ENCODE peak calls at places on chromosomes 1 and 21, in five cellular contexts. One of them, this sample, is unnamed.
A peak's percentile ranks its signal among the peaks of the same experiment; 100 is the strongest.

GRCh38 chr1:88302843-88303486 is 381.1 kb upstream of the PKN2 start:
- DNase-seq in T follicular helper cell: no peak
- DNase-seq in NB4: peak; percentile 16
- DNase-seq in B cell: no peak
- DNase-seq in endothelial cell: peak; percentile 20
- DNase-seq in this sample: peak; percentile 39

GRCh38 chr1:221832151-221832550 is 90.3 kb upstream of the DUSP10 start:
- DNase-seq in NB4: no peak
- DNase-seq in T follicular helper cell: no peak
- DNase-seq in B cell: no peak
- DNase-seq in endothelial cell: no peak
- DNase-seq in this sample: no peak

GRCh38 chr21:25607812-25608737 is 794 bp upstream of the MRPL39 start:
- DNase-seq in endothelial cell: peak; percentile 72
- DNase-seq in T follicular helper cell: peak; percentile 68
- DNase-seq in NB4: peak; percentile 83
- DNase-seq in B cell: peak; percentile 86
- DNase-seq in this sample: peak; percentile 88

GRCh38 chr1:56719171-56719570 is 74.1 kb downstream of the PRKAA2 start:
- DNase-seq in NB4: no peak
- DNase-seq in B cell: no peak
- DNase-seq in T follicular helper cell: no peak
- DNase-seq in endothelial cell: no peak
- DNase-seq in this sample: no peak

GRCh38 chr1:152034654-152035405 is 2.0 kb downstream of the S100A11 start:
- DNase-seq in T follicular helper cell: peak; percentile 50
- DNase-seq in B cell: peak; percentile 47
- DNase-seq in NB4: peak; percentile 77
- DNase-seq in endothelial cell: peak; percentile 70
- DNase-seq in this sample: peak; percentile 60

GRCh38 chr21:28568692-28569091 is 424.0 kb downstream of the LTN1 start:
- DNase-seq in T follicular helper cell: no peak
- DNase-seq in B cell: no peak
- DNase-seq in NB4: no peak
- DNase-seq in endothelial cell: no peak
- DNase-seq in this sample: no peak

GRCh38 chr1:39266269-39266668 is 61.8 kb downstream of the MACF1 start:
- DNase-seq in T follicular helper cell: no peak
- DNase-seq in NB4: peak; percentile 24
- DNase-seq in endothelial cell: no peak
- DNase-seq in B cell: no peak
- DNase-seq in this sample: peak; percentile 33

GRCh38 chr21:37916795-37917142 is 512 bp upstream of the KCNJ6 start:
- DNase-seq in NB4: no peak
- DNase-seq in T follicular helper cell: no peak
- DNase-seq in B cell: no peak
- DNase-seq in endothelial cell: peak; percentile 90
- DNase-seq in this sample: peak; percentile 21

GRCh38 chr1:202888204-202888506 is 794 bp downstream of the RABIF start:
- DNase-seq in T follicular helper cell: no peak
- DNase-seq in B cell: no peak
- DNase-seq in endothelial cell: no peak
- DNase-seq in NB4: no peak
- DNase-seq in this sample: no peak

GRCh38 chr1:38084700-38085099 is 38.1 kb upstream of the POU3F1 start:
- DNase-seq in NB4: no peak
- DNase-seq in T follicular helper cell: no peak
- DNase-seq in endothelial cell: no peak
- DNase-seq in B cell: no peak
- DNase-seq in this sample: no peak

GRCh38 chr1:78651247-78651646 is 1.6 kb downstream of the IFI44 start:
- DNase-seq in NB4: peak; percentile 2
- DNase-seq in B cell: no peak
- DNase-seq in endothelial cell: no peak
- DNase-seq in T follicular helper cell: no peak
- DNase-seq in this sample: no peak

GRCh38 chr1:93701619-93702018 is 20.0 kb upstream of the BCAR3 start:
- DNase-seq in NB4: no peak
- DNase-seq in B cell: no peak
- DNase-seq in T follicular helper cell: no peak
- DNase-seq in endothelial cell: no peak
- DNase-seq in this sample: no peak

GRCh38 chr1:153032677-153033308 is 1.8 kb downstream of the SPRR1B start:
- DNase-seq in T follicular helper cell: no peak
- DNase-seq in endothelial cell: peak; percentile 18
- DNase-seq in NB4: peak; percentile 52
- DNase-seq in B cell: no peak
- DNase-seq in this sample: peak; percentile 28

GRCh38 chr1:40973912-40974311 is 5.6 kb upstream of the CTPS1 start:
- DNase-seq in T follicular helper cell: no peak
- DNase-seq in NB4: no peak
- DNase-seq in B cell: no peak
- DNase-seq in endothelial cell: no peak
- DNase-seq in this sample: no peak

GRCh38 chr1:14913475-14914155 is 239.9 kb upstream of the TMEM51 start:
- DNase-seq in T follicular helper cell: no peak
- DNase-seq in B cell: no peak
- DNase-seq in endothelial cell: no peak
- DNase-seq in NB4: peak; percentile 9
- DNase-seq in this sample: no peak

GRCh38 chr1:213783273-213783672 is 204.5 kb upstream of the PROX1 start:
- DNase-seq in T follicular helper cell: no peak
- DNase-seq in endothelial cell: no peak
- DNase-seq in NB4: no peak
- DNase-seq in B cell: no peak
- DNase-seq in this sample: no peak

GRCh38 chr1:108601708-108602410 is 42.0 kb downstream of the EEIG2 start:
- DNase-seq in endothelial cell: no peak
- DNase-seq in T follicular helper cell: no peak
- DNase-seq in B cell: no peak
- DNase-seq in NB4: no peak
- DNase-seq in this sample: no peak

GRCh38 chr1:170864238-170864637 is 71.1 kb upstream of the MROH9 start:
- DNase-seq in B cell: no peak
- DNase-seq in T follicular helper cell: no peak
- DNase-seq in NB4: no peak
- DNase-seq in endothelial cell: no peak
- DNase-seq in this sample: peak; percentile 56

GRCh38 chr1:179785025-179785424 is 41.9 kb downstream of the FAM163A start:
- DNase-seq in NB4: no peak
- DNase-seq in T follicular helper cell: no peak
- DNase-seq in B cell: no peak
- DNase-seq in endothelial cell: no peak
- DNase-seq in this sample: no peak

GRCh38 chr1:3352952-3353331 is 101.5 kb upstream of the ARHGEF16 start:
- DNase-seq in endothelial cell: no peak
- DNase-seq in B cell: no peak
- DNase-seq in NB4: peak; percentile 54
- DNase-seq in T follicular helper cell: no peak
- DNase-seq in this sample: peak; percentile 85

GRCh38 chr1:159974350-159974965 is 20.4 kb upstream of the SLAMF9 start:
- DNase-seq in T follicular helper cell: no peak
- DNase-seq in NB4: no peak
- DNase-seq in B cell: no peak
- DNase-seq in endothelial cell: no peak
- DNase-seq in this sample: no peak

GRCh38 chr1:39395357-39395831 is 96.0 kb upstream of the BMP8A start:
- DNase-seq in B cell: no peak
- DNase-seq in NB4: peak; percentile 30
- DNase-seq in endothelial cell: no peak
- DNase-seq in T follicular helper cell: no peak
- DNase-seq in this sample: no peak

GRCh38 chr1:23718482-23718881 is 24.8 kb upstream of the ELOA start:
- DNase-seq in endothelial cell: peak; percentile 68
- DNase-seq in NB4: no peak
- DNase-seq in B cell: no peak
- DNase-seq in T follicular helper cell: no peak
- DNase-seq in this sample: no peak

GRCh38 chr1:231896806-231897205 is 270.2 kb downstream of the DISC1 start:
- DNase-seq in T follicular helper cell: no peak
- DNase-seq in endothelial cell: no peak
- DNase-seq in NB4: no peak
- DNase-seq in B cell: no peak
- DNase-seq in this sample: no peak

GRCh38 chr1:244945109-244945671 is 80.8 kb upstream of the HNRNPU start:
- DNase-seq in NB4: no peak
- DNase-seq in endothelial cell: no peak
- DNase-seq in B cell: no peak
- DNase-seq in T follicular helper cell: no peak
- DNase-seq in this sample: no peak

GRCh38 chr1:27388337-27389005 is 4.0 kb upstream of the GPR3 start:
- DNase-seq in NB4: peak; percentile 65
- DNase-seq in B cell: peak; percentile 81
- DNase-seq in T follicular helper cell: peak; percentile 67
- DNase-seq in endothelial cell: peak; percentile 63
- DNase-seq in this sample: peak; percentile 84

GRCh38 chr1:186498695-186499389 is 37.9 kb upstream of the PDC start:
- DNase-seq in NB4: no peak
- DNase-seq in endothelial cell: no peak
- DNase-seq in T follicular helper cell: no peak
- DNase-seq in B cell: no peak
- DNase-seq in this sample: no peak

GRCh38 chr1:46202975-46203737 is at the start of gene LURAP1:
- DNase-seq in endothelial cell: peak; percentile 26
- DNase-seq in B cell: no peak
- DNase-seq in T follicular helper cell: no peak
- DNase-seq in NB4: no peak
- DNase-seq in this sample: peak; percentile 79

GRCh38 chr1:225446298-225446941 is 18.6 kb upstream of the LBR start:
- DNase-seq in T follicular helper cell: no peak
- DNase-seq in endothelial cell: no peak
- DNase-seq in B cell: peak; percentile 6
- DNase-seq in NB4: no peak
- DNase-seq in this sample: no peak

GRCh38 chr1:110188116-110188618 is 21.9 kb upstream of the KCNC4 start:
- DNase-seq in B cell: no peak
- DNase-seq in NB4: no peak
- DNase-seq in T follicular helper cell: no peak
- DNase-seq in endothelial cell: no peak
- DNase-seq in this sample: no peak

GRCh38 chr1:201660931-201661822 is 122.2 kb downstream of the NAV1 start:
- DNase-seq in endothelial cell: no peak
- DNase-seq in T follicular helper cell: no peak
- DNase-seq in NB4: no peak
- DNase-seq in B cell: no peak
- DNase-seq in this sample: no peak

GRCh38 chr1:150695561-150695960 is 1.4 kb downstream of the GOLPH3L start:
- DNase-seq in B cell: no peak
- DNase-seq in T follicular helper cell: no peak
- DNase-seq in NB4: no peak
- DNase-seq in endothelial cell: no peak
- DNase-seq in this sample: no peak

GRCh38 chr1:185821612-185822385 is 87.6 kb downstream of the HMCN1 start:
- DNase-seq in T follicular helper cell: no peak
- DNase-seq in endothelial cell: no peak
- DNase-seq in NB4: peak; percentile 3
- DNase-seq in B cell: no peak
- DNase-seq in this sample: no peak

This sample was measured in testis.